ENCODE peak calls at places on chromosomes 11 and 22, in six cellular contexts. D is AG08395; Y is Kasumi-1; C is GM12878; N is activated CD8-positive, alpha-beta memory T cell treated with anti-CD3 and anti-CD28 coated beads, Interleukin-2, amount 10 ng/mL, durations not matched to agents 7 days and 5 days; J is choroid plexus epithelial cell. I is an unnamed sample.
A peak's percentile ranks its signal among the peaks of the same experiment; 100 is the strongest.

GRCh38 chr11:64262271-64263002 is 11.1 kb downstream of the PLCB3 start:
- DNase-seq in J (no peak), N (no peak), D (no peak), Y (no peak), C (no peak), I (no peak)

GRCh38 chr22:19959043-19959586 is 17.5 kb upstream of the TXNRD2 start:
- DNase-seq in N (no peak), J (peak; percentile 70), C (no peak), Y (no peak), D (peak; percentile 43), I (peak; percentile 64)

GRCh38 chr22:43470218-43470617 is 58.4 kb downstream of the MPPED1 start:
- DNase-seq in C (no peak), D (no peak), Y (no peak), J (no peak), N (no peak), I (no peak)

GRCh38 chr11:4038973-4039372 is 55.6 kb upstream of the RRM1 start:
- DNase-seq in C (no peak), J (peak; percentile 39), N (no peak), Y (no peak), D (no peak), I (no peak)

GRCh38 chr11:102085864-102086551 is 24.2 kb upstream of the YAP1 start:
- DNase-seq in C (no peak), Y (no peak), D (no peak), J (peak; percentile 41), N (no peak), I (no peak)

GRCh38 chr11:70716986-70717775 is 318.9 kb downstream of the CTTN start:
- DNase-seq in C (no peak), D (no peak), J (no peak), N (no peak), Y (no peak), I (no peak)

GRCh38 chr11:13278620-13279486 is 1.3 kb downstream of the BMAL1 start:
- DNase-seq in N (no peak), J (no peak), Y (no peak), D (no peak), C (no peak), I (peak; percentile 79)

GRCh38 chr11:32427935-32428664 is 7.2 kb downstream of the WT1 start:
- DNase-seq in Y (no peak), J (no peak), C (no peak), N (no peak), D (no peak), I (no peak)

GRCh38 chr11:77789731-77790476 is 30.6 kb downstream of the RSF1 start:
- DNase-seq in J (no peak), N (no peak), D (no peak), Y (no peak), C (no peak), I (no peak)

GRCh38 chr11:46006418-46007070 is 84.1 kb downstream of the LARGE2 start:
- DNase-seq in Y (peak; percentile 91), N (no peak), D (peak; percentile 72), J (peak; percentile 89), C (peak; percentile 37), I (no peak)

GRCh38 chr22:42857845-42858481 is 890 bp upstream of the ARFGAP3 start:
- DNase-seq in D (no peak), Y (no peak), J (no peak), C (no peak), N (no peak), I (no peak)

GRCh38 chr11:63277345-63277943 is 34.0 kb upstream of the SLC22A25 start:
- DNase-seq in D (no peak), C (no peak), Y (no peak), J (no peak), N (no peak), I (no peak)

GRCh38 chr11:57792870-57793269 is 31.3 kb downstream of the CTNND1 start:
- DNase-seq in D (no peak), N (no peak), J (no peak), Y (peak; percentile 72), C (no peak), I (no peak)

GRCh38 chr11:73359930-73360742 is 16.1 kb upstream of the RELT start:
- DNase-seq in D (no peak), J (peak; percentile 71), Y (peak; percentile 63), C (no peak), N (peak; percentile 54), I (no peak)

GRCh38 chr11:76624515-76625379 is 45.8 kb downstream of the LRRC32 start:
- DNase-seq in Y (no peak), D (no peak), C (no peak), J (no peak), N (no peak), I (no peak)

GRCh38 chr11:67356867-67357561 is 3.7 kb upstream of the POLD4 start:
- DNase-seq in D (peak; percentile 67), C (no peak), J (peak; percentile 88), N (peak; percentile 82), Y (peak; percentile 85), I (no peak)

GRCh38 chr22:37893583-37893983 is 12.5 kb upstream of the MICALL1 start:
- DNase-seq in N (no peak), C (no peak), D (no peak), Y (no peak), J (no peak), I (no peak)

GRCh38 chr11:122107566-122107965 is 8.4 kb downstream of the BLID start:
- DNase-seq in J (no peak), D (no peak), Y (no peak), C (no peak), N (no peak), I (no peak)

GRCh38 chr11:109421981-109422590 is at the start of gene C11orf87:
- DNase-seq in C (no peak), N (no peak), J (peak; percentile 5), D (peak; percentile 29), Y (no peak), I (no peak)

GRCh38 chr22:35430897-35431322 is 31.0 kb downstream of the MCM5 start:
- DNase-seq in D (peak; percentile 97), C (no peak), N (peak; percentile 53), J (peak; percentile 89), Y (peak; percentile 58), I (no peak)

GRCh38 chr11:102389253-102389652 is 42.2 kb downstream of the BIRC2 start:
- DNase-seq in Y (no peak), D (no peak), N (no peak), J (no peak), C (no peak), I (no peak)

GRCh38 chr11:20034941-20035340 is 125.3 kb downstream of the DBX1 start:
- DNase-seq in Y (no peak), J (no peak), C (no peak), D (no peak), N (no peak), I (no peak)

GRCh38 chr11:99241059-99241458 is 220.3 kb downstream of the CNTN5 start:
- DNase-seq in J (peak; percentile 2), Y (no peak), C (no peak), D (no peak), N (no peak), I (no peak)

GRCh38 chr22:47597041-47597440 is 834.6 kb downstream of the TBC1D22A start:
- DNase-seq in J (no peak), D (no peak), N (no peak), C (no peak), Y (no peak), I (peak; percentile 33)

GRCh38 chr11:95137299-95137698 is 47.7 kb downstream of the ENDOD1 start:
- DNase-seq in Y (no peak), D (no peak), N (no peak), C (no peak), J (no peak), I (no peak)

GRCh38 chr22:50476819-50477344 is 2.0 kb upstream of the SBF1 start:
- DNase-seq in D (no peak), C (no peak), N (no peak), Y (no peak), J (no peak), I (no peak)

GRCh38 chr11:130181295-130182272 is 22.0 kb downstream of the ST14 start:
- DNase-seq in J (peak; percentile 81), D (peak; percentile 88), C (no peak), N (no peak), Y (no peak), I (no peak)

GRCh38 chr22:41564563-41564962 is 3.8 kb downstream of the CSDC2 start:
- DNase-seq in C (no peak), J (peak; percentile 57), Y (no peak), D (no peak), N (no peak), I (no peak)